ENCODE peak calls at places on chromosomes 12 and 14, in ten cellular contexts. J is upper lobe of right lung; H is hippocampal formation; Y is Calu3; F is AG08396; I is AG09309; L is H4; P is activated T-helper 1 cell treated with anti-CD3 and anti-CD28 coated beads, Interleukin-2, amount 50 U/mL, for 16 hours; D is Caki2; V is heart right ventricle. X is an unnamed sample.
A peak's percentile ranks its signal among the peaks of the same experiment; 100 is the strongest.

GRCh38 chr14:39023939-39024871 is 78.8 kb downstream of the SEC23A start:
- DNase-seq in J (no peak), H (no peak), Y (no peak), F (no peak), I (no peak), L (no peak), P (no peak), D (no peak), V (no peak), X (no peak)

GRCh38 chr12:1911598-1912575 is 6.6 kb downstream of the CACNA2D4 start:
- DNase-seq in J (no peak), H (no peak), Y (no peak), F (peak; percentile 5), I (no peak), L (peak; percentile 2), P (no peak), D (no peak), V (no peak), X (no peak)

GRCh38 chr14:103817595-103817994 is 29.8 kb downstream of the PPP1R13B start:
- DNase-seq in J (no peak), H (no peak), Y (no peak), F (no peak), I (no peak), L (no peak), P (no peak), D (no peak), V (no peak), X (no peak)

GRCh38 chr14:98997526-98998205 is 274.3 kb downstream of the BCL11B start:
- DNase-seq in J (no peak), H (no peak), Y (no peak), F (no peak), I (no peak), L (no peak), P (no peak), D (no peak), V (no peak), X (no peak)

GRCh38 chr14:88326352-88327103 is 3.5 kb upstream of the KCNK10 start:
- DNase-seq in J (no peak), H (no peak), Y (peak; percentile 1), F (no peak), I (no peak), L (no peak), P (no peak), D (no peak), V (no peak), X (no peak)

GRCh38 chr12:113858828-113859386 is 107.2 kb downstream of the RBM19 start:
- DNase-seq in J (no peak), H (no peak), Y (no peak), F (no peak), I (no peak), L (no peak), P (no peak), D (no peak), V (no peak), X (no peak)

GRCh38 chr12:120094485-120094884 is 22.1 kb downstream of the RAB35 start:
- DNase-seq in J (no peak), H (peak; percentile 28), Y (no peak), F (no peak), I (no peak), L (no peak), P (no peak), D (no peak), V (no peak), X (peak; percentile 72)

GRCh38 chr14:68282479-68283377 is 463.1 kb downstream of the RAD51B start:
- DNase-seq in J (no peak), H (no peak), Y (no peak), F (no peak), I (no peak), L (no peak), P (no peak), D (no peak), V (no peak), X (no peak)

GRCh38 chr14:80211143-80212024 is at the start of gene DIO2:
- DNase-seq in J (peak; percentile 62), H (peak; percentile 48), Y (no peak), F (peak; percentile 49), I (peak; percentile 27), L (peak; percentile 78), P (no peak), D (no peak), V (peak; percentile 43), X (no peak)

GRCh38 chr14:68974759-68975347 is 4.2 kb downstream of the ACTN1 start:
- DNase-seq in J (no peak), H (no peak), Y (no peak), F (no peak), I (no peak), L (no peak), P (no peak), D (no peak), V (no peak), X (no peak)

GRCh38 chr14:53060046-53060445 is 93.1 kb downstream of the DDHD1 start:
- DNase-seq in J (no peak), H (no peak), Y (no peak), F (no peak), I (no peak), L (no peak), P (no peak), D (no peak), V (no peak), X (no peak)

GRCh38 chr12:98582093-98582492 is 11.4 kb upstream of the SLC25A3 start:
- DNase-seq in J (no peak), H (no peak), Y (no peak), F (no peak), I (no peak), L (no peak), P (no peak), D (no peak), V (no peak), X (no peak)